ENCODE peak calls at places on chromosomes 3 and 15, in seven cellular contexts. O is A549, J is adrenal gland, G is ovary, R is thyroid gland, D is breast epithelium, S is GM12891. P is an unnamed sample.

GRCh38 chr3:14256561-14257342 is 78.1 kb downstream of the LSM3 start:
- DNase-seq in D (no peak), S (no peak), R (peak), G (no peak), O (no peak), J (peak), P (no peak)

GRCh38 chr3:160756907-160757623 is 1.0 kb downstream of the PPM1L start:
- DNase-seq in O (no peak), J (peak), D (no peak), S (no peak), G (peak), R (peak), P (no peak)

GRCh38 chr3:42745291-42745745 is 27.7 kb downstream of the CCDC13 start:
- DNase-seq in O (no peak), R (no peak), S (no peak), D (no peak), G (no peak), J (no peak), P (no peak)

GRCh38 chr15:63655683-63656372 is 58.6 kb downstream of the FBXL22 start:
- DNase-seq in O (no peak), D (no peak), R (peak), S (no peak), G (no peak), J (no peak), P (no peak)

GRCh38 chr15:72733941-72734738 is 48.1 kb downstream of the BBS4 start:
- DNase-seq in D (no peak), S (no peak), R (no peak), G (no peak), J (no peak), O (no peak), P (no peak)

GRCh38 chr3:134366928-134367352 is 7.3 kb downstream of the AMOTL2 start:
- DNase-seq in D (peak), J (no peak), R (peak), O (no peak), G (no peak), S (no peak), P (no peak)

GRCh38 chr15:79430901-79431635 is 1.1 kb upstream of the MINAR1 start:
- DNase-seq in J (peak), S (no peak), G (no peak), O (no peak), D (no peak), R (no peak), P (no peak)

GRCh38 chr15:87365221-87365620 is 891.3 kb downstream of the NTRK3 start:
- DNase-seq in D (no peak), O (no peak), R (no peak), S (no peak), J (no peak), G (no peak), P (peak)

GRCh38 chr3:100125539-100125938 is 11.2 kb upstream of the FILIP1L start:
- DNase-seq in J (no peak), O (no peak), R (no peak), G (no peak), S (no peak), D (no peak), P (no peak)

GRCh38 chr15:70512772-70513362 is 250.5 kb downstream of the UACA start:
- DNase-seq in D (no peak), O (peak), S (no peak), G (no peak), J (peak), R (no peak), P (peak)

GRCh38 chr3:171461087-171461917 is 1.1 kb upstream of the TNIK start:
- DNase-seq in D (no peak), G (no peak), O (peak), S (no peak), R (peak), J (peak), P (no peak)
- TF ChIP-seq POLR2A in D (no peak), G (no peak), O (no peak), S (no peak), R (peak), J (no peak), P (no peak)

GRCh38 chr3:123698813-123699212 is 114.0 kb upstream of the HACD2 start:
- DNase-seq in R (no peak), J (no peak), O (no peak), G (peak), D (no peak), S (no peak), P (no peak)

GRCh38 chr3:123702720-123703119 is 117.9 kb upstream of the HACD2 start:
- DNase-seq in R (no peak), S (no peak), J (no peak), D (no peak), G (no peak), O (no peak), P (no peak)

GRCh38 chr3:123705886-123706285 is 121.0 kb upstream of the HACD2 start:
- DNase-seq in G (no peak), D (no peak), S (no peak), O (no peak), R (no peak), J (no peak), P (no peak)

GRCh38 chr3:123696796-123697195 is 111.9 kb upstream of the HACD2 start:
- DNase-seq in D (no peak), G (no peak), S (no peak), J (no peak), R (no peak), O (no peak), P (no peak)

GRCh38 chr3:123700791-123701712 is 116.2 kb upstream of the HACD2 start:
- DNase-seq in R (no peak), S (no peak), O (no peak), G (peak), J (no peak), D (no peak), P (no peak)
- TF ChIP-seq POLR2A in R (peak), S (no peak), O (no peak), G (no peak), J (no peak), D (no peak), P (no peak)

GRCh38 chr3:49133226-49133951 is 539 bp upstream of the LAMB2 start:
- DNase-seq in S (no peak), R (peak), J (peak), O (peak), G (peak), D (peak), P (peak)
- TF ChIP-seq POLR2A in S (no peak), R (peak), J (peak), O (peak), G (peak), D (no peak), P (peak)

DNA sequence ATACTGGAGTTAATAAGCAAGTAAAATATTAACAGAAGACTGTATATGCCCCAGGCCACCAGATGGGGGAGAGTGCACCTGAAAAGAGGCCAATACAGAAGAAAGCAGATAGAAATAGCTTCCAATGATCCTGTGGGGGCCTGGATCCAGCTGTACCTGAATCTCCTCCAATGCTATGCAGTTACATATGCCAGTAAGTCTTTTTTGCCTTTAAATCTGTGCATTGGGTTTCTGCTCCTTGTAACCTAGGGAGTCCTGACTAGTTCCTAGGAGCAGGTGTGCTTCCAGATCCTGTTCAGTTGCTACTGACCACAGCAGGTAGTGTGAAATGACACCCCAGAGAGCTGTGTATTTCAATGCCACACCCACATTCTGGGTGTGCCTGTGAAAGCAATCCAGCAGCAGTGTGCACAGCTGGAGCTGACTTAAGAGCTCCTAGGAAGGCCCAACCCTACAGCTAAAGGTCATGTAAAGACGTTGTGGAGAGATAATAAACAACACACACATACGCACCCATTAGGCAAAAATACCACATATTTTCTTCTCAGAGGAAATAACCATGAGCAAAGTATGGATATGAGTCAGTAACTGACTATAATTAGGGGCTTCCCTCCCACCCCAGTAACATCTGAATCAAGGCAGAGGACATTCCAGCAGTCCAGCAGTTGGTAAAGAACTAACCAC is 62.2 kb upstream of the AKAP13 start:
- DNase-seq in J (no peak), S (no peak), O (peak), G (no peak), R (no peak), D (no peak), P (no peak)
- TF ChIP-seq POLR2A in J (no peak), S (no peak), O (no peak), G (no peak), R (no peak), D (no peak), P (no peak)

GRCh38 chr15:75054172-75054897 is 30.9 kb downstream of the PPCDC start:
- DNase-seq in O (no peak), R (no peak), G (no peak), S (no peak), J (no peak), D (no peak), P (no peak)

GRCh38 chr15:75052972-75053747 is 29.8 kb downstream of the PPCDC start:
- DNase-seq in D (no peak), R (no peak), G (no peak), J (no peak), S (no peak), O (no peak), P (no peak)

GRCh38 chr15:75053748-75054125 is 30.3 kb downstream of the PPCDC start:
- DNase-seq in S (no peak), R (no peak), G (no peak), D (no peak), J (no peak), O (no peak), P (no peak)

GRCh38 chr15:75058127-75058905 is 34.9 kb downstream of the PPCDC start:
- DNase-seq in O (no peak), J (no peak), D (no peak), S (no peak), G (no peak), R (no peak), P (no peak)

DNA sequence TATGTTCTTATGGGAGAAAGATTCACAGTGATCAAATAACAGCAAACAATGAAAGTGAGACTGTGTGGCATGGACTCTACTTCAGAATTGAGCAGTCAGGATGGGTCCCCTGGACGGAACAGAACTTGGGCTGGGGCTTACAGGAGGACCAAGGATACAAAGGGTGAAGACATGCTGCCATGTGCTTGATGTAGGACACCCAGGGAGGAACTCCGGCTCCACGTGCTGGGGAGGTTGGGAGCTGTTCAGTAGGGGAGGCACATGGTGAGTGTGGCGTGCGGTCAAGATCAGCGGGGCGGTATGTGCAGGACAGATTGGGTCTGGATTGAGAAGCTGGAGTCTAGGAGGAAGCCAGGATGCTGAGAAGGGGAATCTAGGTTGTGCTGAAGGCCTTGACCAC is 32.6 kb downstream of the PPCDC start:
- DNase-seq in J (no peak), G (no peak), S (no peak), R (no peak), D (no peak), O (no peak), P (no peak)
- TF ChIP-seq POLR2A in J (no peak), G (no peak), S (no peak), R (no peak), D (no peak), O (no peak), P (no peak)

GRCh38 chr3:127822836-127823589 is 698 bp upstream of the MGLL start:
- DNase-seq in G (no peak), J (peak), S (peak), D (no peak), R (peak), O (peak), P (no peak)
- TF ChIP-seq POLR2A in G (no peak), J (peak), S (no peak), D (no peak), R (peak), O (peak), P (peak)

P was measured in H54.